ENCODE peak calls at places on chromosomes 7 and 10, in four cellular contexts. V, H, F and E are unnamed samples.

GRCh38 chr10:28254290-28254985 is 48.4 kb downstream of the MPP7 start:
- DNase-seq in V (no peak), H (no peak), F (no peak), E (no peak)

GRCh38 chr10:1571587-1572237 is 165.6 kb downstream of the ADARB2 start:
- DNase-seq in V (no peak), H (no peak), F (no peak), E (no peak)

GRCh38 chr10:121722665-121723064 is 124.4 kb upstream of the FGFR2 start:
- DNase-seq in V (no peak), H (no peak), F (no peak), E (no peak)

GRCh38 chr10:130261306-130261705 is 125.1 kb downstream of the GLRX3 start:
- DNase-seq in V (no peak), H (no peak), F (no peak), E (no peak)

GRCh38 chr7:27148031-27148775 is 629 bp upstream of the HOXA6 start:
- DNase-seq in V (no peak), H (no peak), F (no peak), E (no peak)

GRCh38 chr7:113015038-113015645 is 71.5 kb downstream of the GPR85 start:
- DNase-seq in V (peak), H (no peak), F (no peak), E (no peak)

GRCh38 chr10:8133146-8133545 is 78.7 kb downstream of the GATA3 start:
- DNase-seq in V (no peak), H (no peak), F (no peak), E (no peak)

GRCh38 chr10:57015595-57016303 is 654.7 kb upstream of the ZWINT start:
- DNase-seq in V (no peak), H (no peak), F (no peak), E (no peak)

GRCh38 chr7:134828361-134828760 is 48.9 kb downstream of the CALD1 start:
- DNase-seq in V (no peak), H (no peak), F (no peak), E (no peak)

GRCh38 chr10:27345455-27345909 is 104.9 kb upstream of the ACBD5 start:
- DNase-seq in V (no peak), H (no peak), F (no peak), E (no peak)

GRCh38 chr10:15262036-15262713 is 93.7 kb upstream of the NMT2 start:
- DNase-seq in V (peak), H (no peak), F (no peak), E (no peak)

GRCh38 chr7:150368884-150369739 is 490 bp downstream of the REPIN1 start:
- DNase-seq in V (peak), H (no peak), F (no peak), E (peak)

GRCh38 chr7:121994625-121995410 is 121.9 kb downstream of the PTPRZ1 start:
- DNase-seq in V (peak), H (peak), F (no peak), E (no peak)

GRCh38 chr10:125343118-125343752 is 182.9 kb upstream of the CTBP2 start:
- DNase-seq in V (peak), H (peak), F (no peak), E (no peak)